ENCODE peak calls at places on chromosomes 12 and 14, in nine cellular contexts. One of them, this sample, is unnamed.
A peak's percentile ranks its signal among the peaks of the same experiment; 100 is the strongest.

GRCh38 chr12:123027726-123028445 is 47.4 kb downstream of the ARL6IP4 start:
- DNase-seq in IMR-90: no peak
- DNase-seq in CD8-positive, alpha-beta T cell: no peak
- DNase-seq in neural progenitor cell: no peak
- DNase-seq in suprapubic skin: no peak
- DNase-seq in sigmoid colon: no peak
- DNase-seq in PC-9: no peak
- DNase-seq in lung: no peak
- DNase-seq in fibroblast of lung: no peak
- DNase-seq in this sample: no peak

GRCh38 chr14:100212476-100213333 is 26.2 kb upstream of the YY1 start:
- DNase-seq in IMR-90: no peak
- DNase-seq in CD8-positive, alpha-beta T cell: no peak
- DNase-seq in neural progenitor cell: no peak
- DNase-seq in suprapubic skin: no peak
- DNase-seq in sigmoid colon: no peak
- DNase-seq in PC-9: no peak
- DNase-seq in lung: no peak
- DNase-seq in fibroblast of lung: no peak
- DNase-seq in this sample: no peak

GRCh38 chr14:62071029-62071428 is 308.8 kb downstream of the SNAPC1 start:
- DNase-seq in IMR-90: peak; percentile 8
- DNase-seq in CD8-positive, alpha-beta T cell: no peak
- DNase-seq in neural progenitor cell: peak; percentile 33
- DNase-seq in suprapubic skin: no peak
- DNase-seq in sigmoid colon: no peak
- DNase-seq in PC-9: no peak
- DNase-seq in lung: no peak
- DNase-seq in fibroblast of lung: no peak
- DNase-seq in this sample: no peak

GRCh38 chr14:92244805-92245204 is 78.2 kb upstream of the SLC24A4 start:
- DNase-seq in IMR-90: no peak
- DNase-seq in CD8-positive, alpha-beta T cell: no peak
- DNase-seq in neural progenitor cell: no peak
- DNase-seq in suprapubic skin: no peak
- DNase-seq in sigmoid colon: no peak
- DNase-seq in PC-9: no peak
- DNase-seq in lung: no peak
- DNase-seq in fibroblast of lung: no peak
- DNase-seq in this sample: no peak

GRCh38 chr12:111275308-111275707 is 93.6 kb downstream of the PHETA1 start:
- DNase-seq in IMR-90: no peak
- DNase-seq in CD8-positive, alpha-beta T cell: no peak
- DNase-seq in neural progenitor cell: no peak
- DNase-seq in suprapubic skin: no peak
- DNase-seq in sigmoid colon: no peak
- DNase-seq in PC-9: no peak
- DNase-seq in lung: no peak
- DNase-seq in fibroblast of lung: no peak
- DNase-seq in this sample: no peak

GRCh38 chr14:103311171-103311997 is 22.7 kb upstream of the EIF5 start:
- DNase-seq in IMR-90: no peak
- DNase-seq in CD8-positive, alpha-beta T cell: no peak
- DNase-seq in neural progenitor cell: no peak
- DNase-seq in suprapubic skin: no peak
- DNase-seq in sigmoid colon: no peak
- DNase-seq in PC-9: no peak
- DNase-seq in lung: no peak
- DNase-seq in fibroblast of lung: no peak
- DNase-seq in this sample: no peak

GRCh38 chr14:68076451-68076850 is 256.9 kb downstream of the RAD51B start:
- DNase-seq in IMR-90: peak; percentile 67
- DNase-seq in CD8-positive, alpha-beta T cell: no peak
- DNase-seq in neural progenitor cell: no peak
- DNase-seq in suprapubic skin: no peak
- DNase-seq in sigmoid colon: no peak
- DNase-seq in PC-9: no peak
- DNase-seq in lung: no peak
- DNase-seq in fibroblast of lung: peak; percentile 67
- DNase-seq in this sample: peak; percentile 73

GRCh38 chr14:98133806-98134205 is 1138.2 kb downstream of the BCL11B start:
- DNase-seq in IMR-90: no peak
- DNase-seq in CD8-positive, alpha-beta T cell: no peak
- DNase-seq in neural progenitor cell: no peak
- DNase-seq in suprapubic skin: no peak
- DNase-seq in sigmoid colon: no peak
- DNase-seq in PC-9: no peak
- DNase-seq in lung: no peak
- DNase-seq in fibroblast of lung: no peak
- DNase-seq in this sample: peak; percentile 17

GRCh38 chr12:27274706-27275105 is 30.6 kb downstream of the STK38L start:
- DNase-seq in IMR-90: peak; percentile 31
- DNase-seq in CD8-positive, alpha-beta T cell: no peak
- DNase-seq in neural progenitor cell: no peak
- DNase-seq in suprapubic skin: no peak
- DNase-seq in sigmoid colon: no peak
- DNase-seq in PC-9: no peak
- DNase-seq in lung: no peak
- DNase-seq in fibroblast of lung: peak; percentile 83
- DNase-seq in this sample: no peak

GRCh38 chr14:74161526-74162158 is 76.9 kb downstream of the LIN52 start:
- DNase-seq in IMR-90: no peak
- DNase-seq in CD8-positive, alpha-beta T cell: no peak
- DNase-seq in neural progenitor cell: peak; percentile 5
- DNase-seq in suprapubic skin: no peak
- DNase-seq in sigmoid colon: no peak
- DNase-seq in PC-9: no peak
- DNase-seq in lung: no peak
- DNase-seq in fibroblast of lung: no peak
- DNase-seq in this sample: no peak

GRCh38 chr12:120599672-120600537 is 18.7 kb upstream of the POP5 start:
- DNase-seq in IMR-90: no peak
- DNase-seq in CD8-positive, alpha-beta T cell: no peak
- DNase-seq in neural progenitor cell: peak; percentile 53
- DNase-seq in suprapubic skin: no peak
- DNase-seq in sigmoid colon: no peak
- DNase-seq in PC-9: no peak
- DNase-seq in lung: no peak
- DNase-seq in fibroblast of lung: no peak
- DNase-seq in this sample: no peak

DNA sequence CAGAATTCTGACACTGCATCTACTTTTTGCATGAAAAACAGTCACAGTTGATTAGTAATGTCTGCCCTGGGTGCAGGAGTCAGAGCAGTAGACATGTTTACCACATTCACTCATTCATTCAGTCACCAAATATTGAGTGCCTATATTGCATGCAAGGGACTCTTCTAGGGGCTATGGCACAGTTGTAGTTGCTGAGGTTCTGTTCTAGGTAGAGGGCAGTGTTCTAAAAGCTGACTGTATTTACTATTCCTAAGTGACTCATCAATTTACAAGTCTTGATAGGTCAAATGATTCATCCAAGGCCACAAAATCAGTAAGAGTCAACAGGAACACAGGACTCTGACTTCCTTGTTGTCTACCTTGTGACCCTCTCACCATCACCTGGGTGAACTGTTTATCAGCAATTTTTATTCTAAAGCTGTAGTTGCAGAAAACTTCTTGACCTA is 223.0 kb downstream of the KTN1 start:
- DNase-seq in IMR-90: peak; percentile 31
- DNase-seq in CD8-positive, alpha-beta T cell: no peak
- DNase-seq in neural progenitor cell: no peak
- DNase-seq in suprapubic skin: no peak
- DNase-seq in sigmoid colon: no peak
- DNase-seq in PC-9: peak; percentile 27
- DNase-seq in lung: no peak
- DNase-seq in fibroblast of lung: peak; percentile 41
- DNase-seq in this sample: peak; percentile 99
- TF ChIP-seq CTCF in IMR-90: peak; percentile 22
- TF ChIP-seq CTCF in CD8-positive, alpha-beta T cell: no peak
- TF ChIP-seq CTCF in neural progenitor cell: no peak
- TF ChIP-seq CTCF in suprapubic skin: no peak
- TF ChIP-seq CTCF in sigmoid colon: no peak
- TF ChIP-seq CTCF in PC-9: peak; percentile 54
- TF ChIP-seq CTCF in lung: no peak
- TF ChIP-seq CTCF in fibroblast of lung: no peak
- TF ChIP-seq CTCF in this sample: peak; percentile 95

GRCh38 chr14:88791252-88791621 is 1.5 kb downstream of the EML5 start:
- DNase-seq in IMR-90: no peak
- DNase-seq in CD8-positive, alpha-beta T cell: no peak
- DNase-seq in neural progenitor cell: no peak
- DNase-seq in suprapubic skin: no peak
- DNase-seq in sigmoid colon: no peak
- DNase-seq in PC-9: no peak
- DNase-seq in lung: no peak
- DNase-seq in fibroblast of lung: no peak
- DNase-seq in this sample: no peak
- H3K4me3 ChIP-seq in IMR-90: peak overlapping the region; percentile 91
- H3K4me3 ChIP-seq in CD8-positive, alpha-beta T cell: no peak overlapping the region
- H3K4me3 ChIP-seq in neural progenitor cell: no peak overlapping the region
- H3K4me3 ChIP-seq in suprapubic skin: no peak overlapping the region
- H3K4me3 ChIP-seq in sigmoid colon: no peak overlapping the region
- H3K4me3 ChIP-seq in PC-9: peak overlapping the region; percentile 63
- H3K4me3 ChIP-seq in lung: no peak overlapping the region
- H3K4me3 ChIP-seq in fibroblast of lung: no peak overlapping the region
- H3K4me3 ChIP-seq in this sample: peak overlapping the region; percentile 86

GRCh38 chr12:104676636-104677035 is 219.9 kb downstream of the CHST11 start:
- DNase-seq in IMR-90: no peak
- DNase-seq in CD8-positive, alpha-beta T cell: no peak
- DNase-seq in neural progenitor cell: no peak
- DNase-seq in suprapubic skin: no peak
- DNase-seq in sigmoid colon: no peak
- DNase-seq in PC-9: no peak
- DNase-seq in lung: no peak
- DNase-seq in fibroblast of lung: no peak
- DNase-seq in this sample: no peak
- H3K4me1 ChIP-seq in IMR-90: peaks cover 3% of the 10 kb centered on the region
- H3K4me1 ChIP-seq in CD8-positive, alpha-beta T cell: peaks cover 15% of the 10 kb centered on the region
- H3K4me1 ChIP-seq in neural progenitor cell: peaks cover 26% of the 10 kb centered on the region
- H3K4me1 ChIP-seq in suprapubic skin: peaks cover 14% of the 10 kb centered on the region
- H3K4me1 ChIP-seq in sigmoid colon: peaks cover 29% of the 10 kb centered on the region
- H3K4me1 ChIP-seq in PC-9: peaks cover 74% of the 10 kb centered on the region
- H3K4me1 ChIP-seq in lung: peaks cover 8% of the 10 kb centered on the region
- H3K4me1 ChIP-seq in fibroblast of lung: peaks cover 17% of the 10 kb centered on the region
- H3K4me1 ChIP-seq in this sample: peaks cover 41% of the 10 kb centered on the region

DNA sequence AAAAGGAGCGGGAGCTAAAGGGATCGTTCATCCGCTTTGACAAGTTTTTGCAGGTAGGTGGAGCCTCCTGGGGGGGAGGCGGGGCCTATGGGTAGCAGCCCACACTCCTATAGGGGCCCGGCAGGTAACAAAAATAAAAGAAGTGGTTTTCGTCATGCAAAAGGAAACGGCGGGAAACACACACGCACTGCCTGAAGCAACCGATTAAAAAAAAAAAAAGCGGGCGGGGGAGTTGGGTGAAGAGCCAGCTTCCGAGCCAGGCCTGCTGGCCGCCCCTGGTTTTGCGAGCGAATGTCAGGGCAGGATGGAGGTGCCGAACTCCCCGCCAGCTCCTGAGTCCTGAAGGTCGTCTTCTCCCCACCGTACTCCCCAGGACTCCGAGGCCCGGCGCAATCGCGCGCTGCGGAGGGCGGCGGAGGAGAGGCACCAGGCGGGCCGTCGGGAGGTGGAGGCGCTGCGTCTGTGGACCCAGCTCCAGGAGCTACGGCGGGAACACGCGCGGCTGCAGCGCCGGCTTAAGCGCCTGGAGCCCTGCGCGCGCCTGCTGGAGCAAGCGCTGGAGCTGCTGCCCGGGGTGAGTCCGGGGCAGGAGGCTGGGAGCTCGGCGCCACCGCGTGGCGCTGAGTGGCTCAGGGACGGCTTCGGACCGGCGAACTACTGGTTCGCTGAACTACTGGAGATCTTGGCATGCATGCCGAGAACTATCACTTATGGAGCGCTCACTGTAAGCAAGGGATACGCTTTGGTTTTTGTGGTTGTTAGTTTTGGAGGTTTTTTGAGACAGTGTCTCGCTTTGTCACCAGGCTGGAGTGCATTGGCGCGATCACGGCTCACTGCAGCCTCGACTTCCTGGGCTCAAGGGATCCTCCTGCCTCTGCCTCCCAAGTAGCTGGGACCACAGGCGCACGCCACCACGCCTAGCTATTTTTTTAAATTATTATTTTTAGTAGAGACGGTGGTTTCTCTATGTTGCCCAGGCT is 3.6 kb downstream of the CFAP73 start:
- DNase-seq in IMR-90: peak; percentile 65
- DNase-seq in CD8-positive, alpha-beta T cell: peak; percentile 50
- DNase-seq in neural progenitor cell: peak; percentile 87
- DNase-seq in suprapubic skin: peak; percentile 66
- DNase-seq in sigmoid colon: no peak
- DNase-seq in PC-9: peak; percentile 81
- DNase-seq in lung: peak; percentile 58
- DNase-seq in fibroblast of lung: peak; percentile 73
- DNase-seq in this sample: peak; percentile 88
- TF ChIP-seq CTCF in IMR-90: peak; percentile 48
- TF ChIP-seq CTCF in CD8-positive, alpha-beta T cell: no peak
- TF ChIP-seq CTCF in neural progenitor cell: peak; percentile 47
- TF ChIP-seq CTCF in suprapubic skin: no peak
- TF ChIP-seq CTCF in sigmoid colon: peak; percentile 30
- TF ChIP-seq CTCF in PC-9: peak; percentile 56
- TF ChIP-seq CTCF in lung: no peak
- TF ChIP-seq CTCF in fibroblast of lung: peak; percentile 32
- TF ChIP-seq CTCF in this sample: peak; percentile 76

DNA sequence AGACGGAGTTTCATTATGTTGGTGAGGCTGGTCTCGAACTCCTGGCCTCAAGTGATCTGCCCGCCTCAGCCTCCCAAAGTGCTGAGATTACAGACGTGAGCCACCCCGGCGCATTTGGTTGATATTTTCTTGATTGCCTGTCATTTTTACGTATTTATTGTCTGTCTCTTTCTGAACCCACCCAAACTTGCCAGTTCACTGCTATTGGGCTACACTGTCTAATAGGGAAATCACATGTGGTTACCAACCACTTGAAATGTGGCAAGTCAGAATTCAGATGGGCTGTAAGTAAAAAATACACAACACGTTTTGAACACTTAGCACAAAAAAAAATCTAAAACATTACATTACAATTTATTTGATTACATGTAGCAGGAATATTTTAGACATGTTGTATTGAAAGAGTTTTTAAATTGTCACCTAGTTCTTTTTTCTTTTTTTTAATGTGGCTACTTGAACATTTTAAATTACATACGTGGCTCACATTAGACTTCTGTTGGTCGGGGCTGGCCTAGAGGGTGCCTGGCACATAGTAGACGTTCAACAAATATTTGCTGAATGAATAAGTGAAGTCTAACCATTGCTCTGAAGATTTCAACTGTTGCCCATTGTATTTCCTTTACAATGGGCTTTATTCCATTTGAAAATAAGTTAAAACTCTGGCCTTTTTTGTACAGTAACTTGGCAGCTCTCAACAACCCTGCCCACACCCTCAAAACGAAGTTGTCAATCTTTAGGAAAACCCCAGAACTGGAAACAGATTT is 1.9 kb downstream of the WSB2 start:
- DNase-seq in IMR-90: peak; percentile 47
- DNase-seq in CD8-positive, alpha-beta T cell: no peak
- DNase-seq in neural progenitor cell: no peak
- DNase-seq in suprapubic skin: no peak
- DNase-seq in sigmoid colon: no peak
- DNase-seq in PC-9: no peak
- DNase-seq in lung: no peak
- DNase-seq in fibroblast of lung: peak; percentile 82
- DNase-seq in this sample: peak; percentile 70
- H3K4me3 ChIP-seq in IMR-90: peak overlapping the region; percentile 66
- H3K4me3 ChIP-seq in CD8-positive, alpha-beta T cell: no peak overlapping the region
- H3K4me3 ChIP-seq in neural progenitor cell: no peak overlapping the region
- H3K4me3 ChIP-seq in suprapubic skin: peak overlapping the region; percentile 88
- H3K4me3 ChIP-seq in sigmoid colon: no peak overlapping the region
- H3K4me3 ChIP-seq in PC-9: peak overlapping the region; percentile 78
- H3K4me3 ChIP-seq in lung: no peak overlapping the region
- H3K4me3 ChIP-seq in fibroblast of lung: peak overlapping the region; percentile 90
- H3K4me3 ChIP-seq in this sample: peak overlapping the region; percentile 93

GRCh38 chr12:116594325-116595038 is 35.3 kb downstream of the MAP1LC3B2 start:
- DNase-seq in IMR-90: no peak
- DNase-seq in CD8-positive, alpha-beta T cell: peak; percentile 38
- DNase-seq in neural progenitor cell: no peak
- DNase-seq in suprapubic skin: no peak
- DNase-seq in sigmoid colon: no peak
- DNase-seq in PC-9: no peak
- DNase-seq in lung: peak; percentile 38
- DNase-seq in fibroblast of lung: no peak
- DNase-seq in this sample: no peak
- H3K4me1 ChIP-seq in IMR-90: peaks cover 8% of the 10 kb centered on the region
- H3K4me1 ChIP-seq in CD8-positive, alpha-beta T cell: peaks cover 23% of the 10 kb centered on the region
- H3K4me1 ChIP-seq in neural progenitor cell: peaks cover 11% of the 10 kb centered on the region
- H3K4me1 ChIP-seq in suprapubic skin: peaks cover 47% of the 10 kb centered on the region
- H3K4me1 ChIP-seq in sigmoid colon: peaks cover 31% of the 10 kb centered on the region
- H3K4me1 ChIP-seq in PC-9: peaks cover 12% of the 10 kb centered on the region
- H3K4me1 ChIP-seq in lung: peaks cover 3% of the 10 kb centered on the region
- H3K4me1 ChIP-seq in fibroblast of lung: no peaks in the 10 kb centered on the region
- H3K4me1 ChIP-seq in this sample: peaks cover 17% of the 10 kb centered on the region

This sample was measured in PC-3.